ENCODE peak calls at places on chromosomes 1 and 21, in nine cellular contexts. One of them, this sample, is unnamed.
A peak's percentile ranks its signal among the peaks of the same experiment; 100 is the strongest.

GRCh38 chr1:198623920-198624647 is 14.8 kb upstream of the PTPRC start:
- DNase-seq in cardiac muscle cell: no peak
- DNase-seq in upper lobe of right lung: no peak
- DNase-seq in prostate gland: no peak
- DNase-seq in upper lobe of left lung: no peak
- DNase-seq in nephron progenitor cell: no peak
- DNase-seq in dorsolateral prefrontal cortex: no peak
- DNase-seq in fibroblast of lung: peak; percentile 82
- DNase-seq in endothelial cell: no peak
- DNase-seq in this sample: no peak

GRCh38 chr1:206637605-206638004 is 2.3 kb downstream of the DYRK3 start:
- DNase-seq in cardiac muscle cell: no peak
- DNase-seq in upper lobe of right lung: no peak
- DNase-seq in prostate gland: no peak
- DNase-seq in upper lobe of left lung: no peak
- DNase-seq in nephron progenitor cell: no peak
- DNase-seq in dorsolateral prefrontal cortex: no peak
- DNase-seq in fibroblast of lung: no peak
- DNase-seq in endothelial cell: no peak
- DNase-seq in this sample: no peak

GRCh38 chr21:45158491-45159423 is 84.4 kb downstream of the ADARB1 start:
- DNase-seq in cardiac muscle cell: no peak
- DNase-seq in upper lobe of right lung: no peak
- DNase-seq in prostate gland: no peak
- DNase-seq in upper lobe of left lung: no peak
- DNase-seq in nephron progenitor cell: no peak
- DNase-seq in dorsolateral prefrontal cortex: no peak
- DNase-seq in fibroblast of lung: no peak
- DNase-seq in endothelial cell: no peak
- DNase-seq in this sample: no peak

GRCh38 chr1:180208264-180208663 is 21.8 kb upstream of the LHX4 start:
- DNase-seq in cardiac muscle cell: no peak
- DNase-seq in upper lobe of right lung: no peak
- DNase-seq in prostate gland: no peak
- DNase-seq in upper lobe of left lung: no peak
- DNase-seq in nephron progenitor cell: no peak
- DNase-seq in dorsolateral prefrontal cortex: no peak
- DNase-seq in fibroblast of lung: no peak
- DNase-seq in endothelial cell: no peak
- DNase-seq in this sample: no peak

GRCh38 chr1:164443836-164444235 is 115.1 kb upstream of the PBX1 start:
- DNase-seq in cardiac muscle cell: no peak
- DNase-seq in upper lobe of right lung: no peak
- DNase-seq in prostate gland: no peak
- DNase-seq in upper lobe of left lung: no peak
- DNase-seq in nephron progenitor cell: no peak
- DNase-seq in dorsolateral prefrontal cortex: no peak
- DNase-seq in fibroblast of lung: no peak
- DNase-seq in endothelial cell: no peak
- DNase-seq in this sample: no peak

GRCh38 chr1:26358411-26359384 is 4.8 kb upstream of the CRYBG2 start:
- DNase-seq in cardiac muscle cell: no peak
- DNase-seq in upper lobe of right lung: no peak
- DNase-seq in prostate gland: no peak
- DNase-seq in upper lobe of left lung: no peak
- DNase-seq in nephron progenitor cell: no peak
- DNase-seq in dorsolateral prefrontal cortex: no peak
- DNase-seq in fibroblast of lung: no peak
- DNase-seq in endothelial cell: no peak
- DNase-seq in this sample: no peak

GRCh38 chr1:66217021-66217420 is 316.9 kb upstream of the SGIP1 start:
- DNase-seq in cardiac muscle cell: no peak
- DNase-seq in upper lobe of right lung: no peak
- DNase-seq in prostate gland: no peak
- DNase-seq in upper lobe of left lung: no peak
- DNase-seq in nephron progenitor cell: no peak
- DNase-seq in dorsolateral prefrontal cortex: no peak
- DNase-seq in fibroblast of lung: peak; percentile 90
- DNase-seq in endothelial cell: no peak
- DNase-seq in this sample: no peak

GRCh38 chr1:208207388-208208131 is 36.6 kb downstream of the PLXNA2 start:
- DNase-seq in cardiac muscle cell: no peak
- DNase-seq in upper lobe of right lung: peak; percentile 85
- DNase-seq in prostate gland: peak; percentile 77
- DNase-seq in upper lobe of left lung: peak; percentile 88
- DNase-seq in nephron progenitor cell: no peak
- DNase-seq in dorsolateral prefrontal cortex: no peak
- DNase-seq in fibroblast of lung: peak; percentile 99
- DNase-seq in endothelial cell: no peak
- DNase-seq in this sample: no peak

GRCh38 chr21:31654340-31654739 is 5.2 kb upstream of the SOD1 start:
- DNase-seq in cardiac muscle cell: no peak
- DNase-seq in upper lobe of right lung: no peak
- DNase-seq in prostate gland: no peak
- DNase-seq in upper lobe of left lung: no peak
- DNase-seq in nephron progenitor cell: no peak
- DNase-seq in dorsolateral prefrontal cortex: no peak
- DNase-seq in fibroblast of lung: no peak
- DNase-seq in endothelial cell: no peak
- DNase-seq in this sample: no peak

GRCh38 chr1:236287757-236288619 is 6.2 kb upstream of the ERO1B start:
- DNase-seq in cardiac muscle cell: peak; percentile 18
- DNase-seq in upper lobe of right lung: no peak
- DNase-seq in prostate gland: no peak
- DNase-seq in upper lobe of left lung: no peak
- DNase-seq in nephron progenitor cell: peak; percentile 59
- DNase-seq in dorsolateral prefrontal cortex: no peak
- DNase-seq in fibroblast of lung: no peak
- DNase-seq in endothelial cell: no peak
- DNase-seq in this sample: no peak

GRCh38 chr1:65069186-65069585 is 78.8 kb upstream of the AK4 start:
- DNase-seq in cardiac muscle cell: no peak
- DNase-seq in upper lobe of right lung: no peak
- DNase-seq in prostate gland: no peak
- DNase-seq in upper lobe of left lung: no peak
- DNase-seq in nephron progenitor cell: no peak
- DNase-seq in dorsolateral prefrontal cortex: no peak
- DNase-seq in fibroblast of lung: no peak
- DNase-seq in endothelial cell: no peak
- DNase-seq in this sample: no peak

GRCh38 chr21:46559291-46559983 is 45.4 kb downstream of the S100B start:
- DNase-seq in cardiac muscle cell: peak; percentile 44
- DNase-seq in upper lobe of right lung: no peak
- DNase-seq in prostate gland: no peak
- DNase-seq in upper lobe of left lung: no peak
- DNase-seq in nephron progenitor cell: no peak
- DNase-seq in dorsolateral prefrontal cortex: no peak
- DNase-seq in fibroblast of lung: no peak
- DNase-seq in endothelial cell: peak; percentile 22
- DNase-seq in this sample: peak; percentile 13

GRCh38 chr1:161359316-161359715 is 8.4 kb downstream of the CFAP126 start:
- DNase-seq in cardiac muscle cell: no peak
- DNase-seq in upper lobe of right lung: no peak
- DNase-seq in prostate gland: no peak
- DNase-seq in upper lobe of left lung: no peak
- DNase-seq in nephron progenitor cell: no peak
- DNase-seq in dorsolateral prefrontal cortex: no peak
- DNase-seq in fibroblast of lung: no peak
- DNase-seq in endothelial cell: no peak
- DNase-seq in this sample: no peak

GRCh38 chr1:161781995-161782394 is 15.9 kb downstream of the ATF6 start:
- DNase-seq in cardiac muscle cell: no peak
- DNase-seq in upper lobe of right lung: no peak
- DNase-seq in prostate gland: no peak
- DNase-seq in upper lobe of left lung: no peak
- DNase-seq in nephron progenitor cell: no peak
- DNase-seq in dorsolateral prefrontal cortex: no peak
- DNase-seq in fibroblast of lung: peak; percentile 44
- DNase-seq in endothelial cell: no peak
- DNase-seq in this sample: no peak

GRCh38 chr1:180912801-180913616 is at the start of gene KIAA1614:
- DNase-seq in cardiac muscle cell: peak; percentile 39
- DNase-seq in upper lobe of right lung: peak; percentile 73
- DNase-seq in prostate gland: no peak
- DNase-seq in upper lobe of left lung: no peak
- DNase-seq in nephron progenitor cell: peak; percentile 57
- DNase-seq in dorsolateral prefrontal cortex: no peak
- DNase-seq in fibroblast of lung: peak; percentile 64
- DNase-seq in endothelial cell: peak; percentile 49
- DNase-seq in this sample: no peak

GRCh38 chr21:16583567-16583966 is 853.8 kb downstream of the USP25 start:
- DNase-seq in cardiac muscle cell: no peak
- DNase-seq in upper lobe of right lung: no peak
- DNase-seq in prostate gland: no peak
- DNase-seq in upper lobe of left lung: no peak
- DNase-seq in nephron progenitor cell: no peak
- DNase-seq in dorsolateral prefrontal cortex: no peak
- DNase-seq in fibroblast of lung: no peak
- DNase-seq in endothelial cell: no peak
- DNase-seq in this sample: no peak

DNA sequence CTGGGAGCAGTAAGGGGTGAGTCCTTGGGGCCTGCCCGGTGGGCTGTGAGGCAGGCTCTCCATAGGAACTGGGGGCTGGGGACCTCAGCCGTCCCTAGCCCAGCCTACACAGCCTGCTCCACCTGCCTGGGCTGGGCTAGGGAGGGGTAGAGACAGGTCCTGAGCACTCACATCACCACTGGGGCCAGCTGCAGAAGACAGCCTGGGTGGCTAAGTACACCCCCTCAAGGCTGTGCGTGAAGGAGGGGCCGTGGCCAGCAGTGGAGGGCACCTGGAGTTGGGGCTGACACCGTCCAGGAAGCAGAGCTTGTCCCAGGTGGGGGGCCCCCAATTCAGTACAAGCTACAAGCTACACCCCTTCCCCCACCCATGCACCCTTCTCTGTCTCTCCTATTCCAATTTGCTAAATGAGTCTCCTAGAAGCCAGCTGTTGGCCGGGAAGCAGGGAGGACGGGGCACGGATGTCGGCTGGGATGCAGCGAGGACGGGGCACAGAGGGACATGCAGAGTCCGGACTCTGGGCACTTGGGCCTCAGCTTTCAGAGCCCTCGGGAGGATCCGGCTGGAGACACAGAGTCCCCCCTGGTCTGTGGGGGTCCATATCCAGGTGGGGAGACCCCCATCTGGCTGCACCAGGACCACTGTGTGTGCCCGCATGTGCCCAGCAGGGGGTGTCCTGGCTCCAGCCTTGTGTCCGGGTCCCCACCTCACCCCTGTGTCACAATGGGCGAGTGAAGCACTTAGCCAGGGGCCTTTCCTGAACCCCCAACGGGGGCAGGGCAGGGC is 1.8 kb downstream of the ISG15 start:
- DNase-seq in cardiac muscle cell: peak; percentile 42
- DNase-seq in upper lobe of right lung: no peak
- DNase-seq in prostate gland: no peak
- DNase-seq in upper lobe of left lung: no peak
- DNase-seq in nephron progenitor cell: no peak
- DNase-seq in dorsolateral prefrontal cortex: no peak
- DNase-seq in fibroblast of lung: no peak
- DNase-seq in endothelial cell: no peak
- DNase-seq in this sample: no peak
- TF ChIP-seq CTCF in cardiac muscle cell: peak; percentile 30
- TF ChIP-seq CTCF in upper lobe of right lung: peak; percentile 37
- TF ChIP-seq CTCF in prostate gland: peak; percentile 8
- TF ChIP-seq CTCF in upper lobe of left lung: no peak
- TF ChIP-seq CTCF in nephron progenitor cell: no peak
- TF ChIP-seq CTCF in dorsolateral prefrontal cortex: peak; percentile 43
- TF ChIP-seq CTCF in fibroblast of lung: peak; percentile 24
- TF ChIP-seq CTCF in endothelial cell: no peak
- TF ChIP-seq CTCF in this sample: no peak

DNA sequence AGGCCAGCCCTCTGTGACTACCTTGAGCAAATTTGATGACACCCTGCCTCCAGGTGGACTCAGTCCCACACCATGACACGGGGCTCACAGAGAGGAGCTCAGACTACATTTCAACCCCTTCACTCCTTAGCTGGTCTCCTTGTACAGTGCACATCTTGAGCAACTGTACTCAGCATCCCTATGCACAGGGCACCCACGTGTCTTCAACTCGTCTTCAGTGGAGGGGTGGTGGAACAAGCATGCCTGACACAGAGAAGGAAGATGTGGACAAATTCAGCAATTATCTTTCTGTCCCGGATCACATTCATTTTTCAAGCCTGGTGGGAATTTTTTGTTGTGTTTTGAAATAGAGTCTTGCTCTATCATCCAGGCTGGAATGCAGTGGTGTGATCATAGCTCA is 213.7 kb downstream of the KAZN start:
- DNase-seq in cardiac muscle cell: no peak
- DNase-seq in upper lobe of right lung: no peak
- DNase-seq in prostate gland: no peak
- DNase-seq in upper lobe of left lung: no peak
- DNase-seq in nephron progenitor cell: no peak
- DNase-seq in dorsolateral prefrontal cortex: no peak
- DNase-seq in fibroblast of lung: no peak
- DNase-seq in endothelial cell: no peak
- DNase-seq in this sample: no peak
- TF ChIP-seq CTCF in cardiac muscle cell: no peak
- TF ChIP-seq CTCF in upper lobe of right lung: no peak
- TF ChIP-seq CTCF in prostate gland: no peak
- TF ChIP-seq CTCF in upper lobe of left lung: no peak
- TF ChIP-seq CTCF in nephron progenitor cell: no peak
- TF ChIP-seq CTCF in dorsolateral prefrontal cortex: no peak
- TF ChIP-seq CTCF in fibroblast of lung: no peak
- TF ChIP-seq CTCF in endothelial cell: no peak
- TF ChIP-seq CTCF in this sample: no peak

DNA sequence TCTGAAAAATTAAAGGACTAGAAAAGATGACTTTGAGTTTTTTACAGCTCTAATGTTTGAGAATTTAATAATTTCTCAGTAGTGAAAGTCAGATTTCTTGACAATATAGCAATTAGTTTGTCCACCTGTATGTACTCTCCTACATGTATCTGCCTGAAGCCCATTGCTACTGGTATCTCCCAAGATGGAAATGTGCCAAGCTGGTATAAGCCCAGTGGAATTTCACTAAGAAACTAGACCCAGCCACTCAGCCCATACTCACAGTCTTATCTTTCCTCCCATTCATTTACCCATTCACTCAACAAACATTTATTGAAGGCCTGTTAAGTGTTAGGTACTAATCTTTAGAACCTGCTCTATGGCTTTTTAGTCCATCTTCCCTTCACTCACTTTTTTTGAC is 21.6 kb upstream of the TRIM45 start:
- DNase-seq in cardiac muscle cell: no peak
- DNase-seq in upper lobe of right lung: no peak
- DNase-seq in prostate gland: no peak
- DNase-seq in upper lobe of left lung: no peak
- DNase-seq in nephron progenitor cell: no peak
- DNase-seq in dorsolateral prefrontal cortex: no peak
- DNase-seq in fibroblast of lung: peak; percentile 30
- DNase-seq in endothelial cell: no peak
- DNase-seq in this sample: no peak
- TF ChIP-seq CTCF in cardiac muscle cell: no peak
- TF ChIP-seq CTCF in upper lobe of right lung: no peak
- TF ChIP-seq CTCF in prostate gland: no peak
- TF ChIP-seq CTCF in upper lobe of left lung: no peak
- TF ChIP-seq CTCF in nephron progenitor cell: no peak
- TF ChIP-seq CTCF in dorsolateral prefrontal cortex: no peak
- TF ChIP-seq CTCF in fibroblast of lung: no peak
- TF ChIP-seq CTCF in endothelial cell: no peak
- TF ChIP-seq CTCF in this sample: no peak

GRCh38 chr1:196155586-196155985 is 452.7 kb downstream of the KCNT2 start:
- DNase-seq in cardiac muscle cell: no peak
- DNase-seq in upper lobe of right lung: no peak
- DNase-seq in prostate gland: no peak
- DNase-seq in upper lobe of left lung: no peak
- DNase-seq in nephron progenitor cell: no peak
- DNase-seq in dorsolateral prefrontal cortex: no peak
- DNase-seq in fibroblast of lung: no peak
- DNase-seq in endothelial cell: no peak
- DNase-seq in this sample: no peak

GRCh38 chr1:196160066-196160795 is 448.0 kb downstream of the KCNT2 start:
- DNase-seq in cardiac muscle cell: no peak
- DNase-seq in upper lobe of right lung: no peak
- DNase-seq in prostate gland: no peak
- DNase-seq in upper lobe of left lung: no peak
- DNase-seq in nephron progenitor cell: no peak
- DNase-seq in dorsolateral prefrontal cortex: no peak
- DNase-seq in fibroblast of lung: peak; percentile 87
- DNase-seq in endothelial cell: no peak
- DNase-seq in this sample: no peak
- TF ChIP-seq CTCF in cardiac muscle cell: no peak
- TF ChIP-seq CTCF in upper lobe of right lung: no peak
- TF ChIP-seq CTCF in prostate gland: no peak
- TF ChIP-seq CTCF in upper lobe of left lung: no peak
- TF ChIP-seq CTCF in nephron progenitor cell: no peak
- TF ChIP-seq CTCF in dorsolateral prefrontal cortex: no peak
- TF ChIP-seq CTCF in fibroblast of lung: no peak
- TF ChIP-seq CTCF in endothelial cell: no peak
- TF ChIP-seq CTCF in this sample: no peak

This sample was measured in D721Med.